ENCODE peak calls at places on chromosomes 12 and 14, in five cellular contexts. R is BE2C, A is lower lobe of right lung, B is activated B cell treated with CpG ODN at 0.5 μM for 24 hours, K is heart left ventricle. P is an unnamed sample.

GRCh38 chr12:110012137-110012536 is 12.9 kb downstream of the ANKRD13A start:
- DNase-seq in R (no peak), A (peak; percentile 75), B (peak; percentile 60), K (no peak), P (no peak)

GRCh38 chr12:27142102-27142721 is 59.8 kb upstream of the C12orf71 start:
- DNase-seq in R (peak; percentile 71), A (no peak), B (no peak), K (no peak), P (no peak)

GRCh38 chr14:64208981-64209380 is 85.2 kb downstream of the ESR2 start:
- DNase-seq in R (no peak), A (no peak), B (no peak), K (no peak), P (no peak)

GRCh38 chr12:57737467-57738141 is 938 bp downstream of the AGAP2 start:
- DNase-seq in R (peak; percentile 48), A (no peak), B (no peak), K (no peak), P (no peak)

GRCh38 chr14:44113769-44114730 is 393.0 kb downstream of the FSCB start:
- DNase-seq in R (no peak), A (no peak), B (no peak), K (no peak), P (no peak)

GRCh38 chr14:57884175-57884574 is 18.3 kb upstream of the SLC35F4 start:
- DNase-seq in R (no peak), A (no peak), B (no peak), K (no peak), P (no peak)

GRCh38 chr12:10405294-10405693 is 4.3 kb downstream of the KLRC4 start:
- DNase-seq in R (no peak), A (no peak), B (no peak), K (no peak), P (no peak)

GRCh38 chr12:86613306-86613705 is 357.1 kb upstream of the MGAT4C start:
- DNase-seq in R (no peak), A (no peak), B (no peak), K (no peak), P (no peak)

GRCh38 chr12:106682594-106683234 is 91.8 kb upstream of the RIC8B start:
- DNase-seq in R (no peak), A (no peak), B (no peak), K (no peak), P (no peak)

GRCh38 chr14:61076531-61076930 is 95.5 kb downstream of the SLC38A6 start:
- DNase-seq in R (no peak), A (no peak), B (no peak), K (no peak), P (no peak)

DNA sequence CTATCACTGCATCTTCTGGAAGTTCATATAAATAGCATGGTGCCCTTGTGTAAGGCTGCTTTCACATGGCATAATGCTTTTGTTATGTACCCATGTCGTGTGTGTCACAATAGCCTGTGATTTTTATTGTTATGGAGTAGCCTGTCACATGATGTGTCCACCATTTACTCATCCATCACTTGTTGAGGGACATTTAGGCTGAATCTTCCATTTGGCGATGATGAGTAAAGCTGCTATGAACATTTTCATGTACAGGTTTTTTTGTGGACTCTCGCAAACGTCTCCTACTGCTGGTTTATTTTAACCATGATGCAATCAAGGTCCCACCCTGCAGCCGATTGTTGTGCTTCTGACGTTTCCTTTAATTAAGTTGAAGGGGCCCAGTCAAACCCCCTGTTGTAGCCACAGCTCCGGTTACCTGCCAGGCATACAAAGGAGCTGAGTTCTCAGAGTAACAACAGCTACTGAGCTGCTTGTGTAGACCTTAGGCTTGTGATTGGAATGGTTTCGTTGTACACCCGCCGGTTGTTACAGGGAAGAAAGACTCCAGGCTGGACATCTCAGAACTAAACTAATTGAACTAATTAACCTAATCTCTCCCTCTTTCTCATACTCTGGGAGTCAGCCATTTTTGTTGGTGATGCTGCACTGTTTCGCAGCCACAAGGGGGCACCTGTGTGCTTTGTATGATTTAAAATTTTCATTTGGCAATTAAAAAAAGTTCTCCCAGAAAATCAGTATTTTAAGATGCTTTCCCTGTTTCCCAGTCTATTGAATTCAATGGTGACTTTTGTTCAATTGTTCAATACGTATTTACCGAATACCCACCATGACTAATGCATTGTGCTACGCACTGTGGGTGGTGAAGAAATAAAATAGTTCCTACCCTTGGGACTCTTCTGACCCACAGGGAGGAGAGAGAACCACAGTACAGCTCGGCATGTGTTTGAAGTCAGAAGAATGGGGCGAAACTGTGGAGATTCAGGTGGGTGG is 63.4 kb downstream of the ZNF664 start:
- DNase-seq in R (peak; percentile 46), A (no peak), B (peak; percentile 21), K (no peak), P (no peak)
- TF ChIP-seq CTCF in R (peak; percentile 98), A (peak; percentile 93), B (peak; percentile 96), K (peak; percentile 95), P (peak; percentile 95)

DNA sequence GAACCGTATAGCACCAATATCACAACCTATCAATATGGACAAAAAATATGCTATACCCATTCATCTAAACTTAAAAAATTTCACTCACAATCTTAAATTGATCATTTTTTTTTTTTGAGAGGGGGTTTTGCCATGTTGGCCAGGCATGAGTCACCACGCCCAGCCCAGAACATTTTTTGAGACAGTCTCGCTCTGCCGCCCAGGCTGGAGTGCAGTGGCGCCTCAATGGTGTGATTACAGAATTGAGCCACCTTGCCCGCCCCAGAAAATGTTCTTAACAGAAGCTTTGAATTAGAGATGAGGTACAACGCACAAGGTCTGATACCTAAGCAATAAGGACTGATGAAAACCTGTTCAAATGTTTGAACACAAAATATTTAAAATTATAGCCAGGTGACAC is 15.8 kb upstream of the ATP5F1B start:
- DNase-seq in R (no peak), A (no peak), B (no peak), K (no peak), P (no peak)
- TF ChIP-seq CTCF in R (no peak), A (no peak), B (no peak), K (no peak), P (no peak)

GRCh38 chr14:75675265-75675960 is 14.4 kb downstream of the TTLL5 start:
- DNase-seq in R (no peak), A (no peak), B (no peak), K (no peak), P (no peak)
- TF ChIP-seq CTCF in R (peak; percentile 43), A (no peak), B (no peak), K (no peak), P (no peak)

GRCh38 chr12:52394836-52395405 is 9.5 kb upstream of the KRT84 start:
- DNase-seq in R (no peak), A (no peak), B (no peak), K (no peak), P (peak; percentile 27)

GRCh38 chr12:52398176-52398575 is 8.0 kb downstream of the KRT82 start:
- DNase-seq in R (no peak), A (no peak), B (no peak), K (no peak), P (no peak)

GRCh38 chr12:52392465-52393007 is 7.1 kb upstream of the KRT84 start:
- DNase-seq in R (no peak), A (no peak), B (no peak), K (no peak), P (no peak)

GRCh38 chr12:52396656-52397055 is 9.5 kb downstream of the KRT82 start:
- DNase-seq in R (no peak), A (no peak), B (no peak), K (no peak), P (peak; percentile 7)

DNA sequence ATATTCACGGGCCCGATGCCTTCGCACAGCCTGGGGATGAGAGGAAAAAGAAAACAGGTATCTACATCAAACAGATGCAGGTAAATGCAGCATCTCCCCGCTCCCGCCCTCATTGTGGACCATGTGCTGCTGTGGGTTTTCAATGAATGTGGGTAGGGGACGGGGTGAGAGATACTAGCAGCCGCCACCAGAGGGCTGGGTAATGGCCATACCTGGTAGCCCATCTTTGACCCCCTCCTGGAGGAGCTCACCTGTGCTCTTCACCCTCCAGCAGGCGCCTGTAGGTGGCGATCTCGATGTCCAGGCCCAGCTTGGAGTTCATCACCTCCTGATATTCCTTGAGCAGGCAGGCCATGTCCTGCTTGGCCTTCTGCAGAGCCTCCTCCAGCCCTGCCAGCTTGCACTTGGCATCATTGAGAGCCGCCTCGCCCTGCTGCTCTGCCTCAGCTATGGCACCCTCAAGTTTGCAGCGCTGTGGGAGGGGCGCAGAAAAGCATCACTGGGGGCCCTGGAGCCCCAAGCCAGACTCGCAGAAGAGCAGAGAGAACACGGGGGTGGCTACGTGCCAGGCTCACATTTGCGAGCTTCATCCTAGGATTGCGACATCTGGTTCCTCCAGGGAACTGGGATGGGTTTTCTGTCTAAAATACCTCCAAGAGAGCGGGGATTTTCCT is 10.2 kb downstream of the KRT82 start:
- DNase-seq in R (no peak), A (no peak), B (no peak), K (no peak), P (peak; percentile 26)
- TF ChIP-seq CTCF in R (peak; percentile 34), A (no peak), B (no peak), K (no peak), P (peak; percentile 14)

GRCh38 chr12:94458882-94459772 is 540 bp downstream of the CEP83 start:
- DNase-seq in R (no peak), A (no peak), B (no peak), K (no peak), P (no peak)
- TF ChIP-seq CTCF in R (no peak), A (no peak), B (no peak), K (no peak), P (no peak)

P was measured in CD14-positive monocyte.